ENCODE peak calls at places on chromosomes 1 and 21, in six cellular contexts. E is IMR-90, T is SJSA1, X is caudate nucleus, U is body of pancreas, Q is uterus. F is an unnamed sample.

GRCh38 chr1:223765036-223765718 is 52.8 kb downstream of the CAPN2 start:
- DNase-seq in X (peak), U (no peak), Q (no peak), E (peak), T (no peak), F (no peak)

GRCh38 chr21:25215698-25216384 is 391.4 kb downstream of the MRPL39 start:
- DNase-seq in T (no peak), U (no peak), E (no peak), X (no peak), Q (no peak), F (no peak)

GRCh38 chr1:216640100-216640499 is 83.1 kb downstream of the ESRRG start:
- DNase-seq in E (no peak), T (no peak), X (peak), Q (no peak), U (no peak), F (no peak)

GRCh38 chr1:108533351-108534083 is 26.4 kb upstream of the EEIG2 start:
- DNase-seq in U (peak), T (no peak), E (no peak), Q (no peak), X (no peak), F (no peak)

GRCh38 chr1:205284420-205285144 is 37.0 kb downstream of the NUAK2 start:
- DNase-seq in E (peak), U (peak), T (peak), X (peak), Q (peak), F (peak)

GRCh38 chr1:11462224-11462923 is 16.6 kb upstream of the DISP3 start:
- DNase-seq in U (no peak), E (no peak), T (no peak), Q (no peak), X (no peak), F (no peak)

GRCh38 chr1:239997515-239998311 is 94.0 kb upstream of the FMN2 start:
- DNase-seq in X (no peak), E (no peak), T (no peak), U (peak), Q (no peak), F (no peak)

GRCh38 chr1:99682291-99682751 is 36.4 kb downstream of the PALMD start:
- DNase-seq in X (no peak), E (peak), U (no peak), T (peak), Q (no peak), F (no peak)

GRCh38 chr1:204574856-204575145 is 58.6 kb downstream of the MDM4 start:
- DNase-seq in E (peak), X (no peak), Q (no peak), U (no peak), T (no peak), F (no peak)

GRCh38 chr21:31279214-31279613 is 64.8 kb downstream of the TIAM1 start:
- DNase-seq in X (no peak), T (no peak), E (no peak), Q (no peak), U (no peak), F (no peak)

GRCh38 chr21:41453761-41454160 is 27.7 kb downstream of the MX1 start:
- DNase-seq in X (no peak), T (no peak), E (no peak), U (no peak), Q (no peak), F (no peak)

GRCh38 chr1:162020145-162020544 is 3.5 kb downstream of the OLFML2B start:
- DNase-seq in E (no peak), U (no peak), X (no peak), Q (no peak), T (no peak), F (no peak)

GRCh38 chr21:21921410-21922232 is 923.4 kb downstream of the NCAM2 start:
- DNase-seq in U (no peak), Q (no peak), T (no peak), E (peak), X (peak), F (no peak)

GRCh38 chr1:8120693-8121260 is 94.7 kb upstream of the ERRFI1 start:
- DNase-seq in E (peak), U (peak), Q (no peak), X (no peak), T (peak), F (no peak)

GRCh38 chr1:176559474-176560390 is 96.8 kb downstream of the PAPPA2 start:
- DNase-seq in T (peak), Q (peak), E (peak), X (peak), U (peak), F (no peak)

GRCh38 chr1:15966956-15967344 is 9.0 kb downstream of the ZBTB17 start:
- DNase-seq in E (no peak), X (no peak), U (no peak), Q (no peak), T (no peak), F (no peak)

GRCh38 chr1:56056438-56057312 is 522.7 kb downstream of the PLPP3 start:
- DNase-seq in E (peak), U (no peak), T (no peak), X (no peak), Q (no peak), F (no peak)

GRCh38 chr1:193069748-193070394 is 10.5 kb downstream of the RO60 start:
- DNase-seq in U (no peak), T (peak), X (no peak), E (no peak), Q (no peak), F (no peak)

GRCh38 chr1:69121708-69122107 is 446.0 kb upstream of the LRRC7 start:
- DNase-seq in U (no peak), T (peak), E (no peak), X (no peak), Q (no peak), F (no peak)

GRCh38 chr1:175823401-175823800 is 80.0 kb upstream of the TNR start:
- DNase-seq in Q (no peak), T (no peak), X (no peak), U (no peak), E (no peak), F (no peak)

GRCh38 chr1:200273305-200273704 is 136.5 kb downstream of the ZNF281 start:
- DNase-seq in X (no peak), Q (no peak), T (no peak), U (no peak), E (no peak), F (no peak)

GRCh38 chr1:67838180-67838912 is 5.1 kb upstream of the GNG12 start:
- DNase-seq in U (peak), Q (no peak), X (no peak), E (no peak), T (no peak), F (no peak)

GRCh38 chr21:41926068-41926806 is 27.6 kb downstream of the C2CD2 start:
- DNase-seq in T (peak), Q (no peak), U (peak), E (peak), X (no peak), F (peak)

GRCh38 chr1:206596319-206596666 is 16.0 kb downstream of the EIF2D start:
- DNase-seq in T (no peak), E (no peak), U (no peak), X (no peak), Q (no peak), F (no peak)

GRCh38 chr1:52357397-52357796 is 8.6 kb downstream of the CC2D1B start:
- DNase-seq in X (no peak), E (no peak), T (no peak), U (no peak), Q (no peak), F (no peak)

GRCh38 chr1:209652873-209653401 is 712 bp upstream of the LAMB3 start:
- DNase-seq in Q (no peak), T (peak), U (peak), X (peak), E (peak), F (peak)

GRCh38 chr1:160149706-160150105 is 1.7 kb upstream of the ATP1A4 start:
- DNase-seq in U (no peak), E (peak), Q (no peak), X (no peak), T (no peak), F (no peak)

GRCh38 chr1:172609528-172609927 is 49.4 kb upstream of the FASLG start:
- DNase-seq in U (no peak), T (no peak), X (no peak), Q (no peak), E (no peak), F (no peak)

GRCh38 chr1:35531368-35531767 is 25.8 kb downstream of the KIAA0319L start:
- DNase-seq in T (no peak), Q (no peak), E (no peak), U (no peak), X (no peak), F (no peak)

GRCh38 chr1:46133181-46133658 is 791 bp upstream of the PIK3R3 start:
- DNase-seq in E (no peak), U (no peak), Q (no peak), X (no peak), T (no peak), F (peak)

GRCh38 chr1:192675716-192676115 is 39.8 kb downstream of the RGS13 start:
- DNase-seq in U (no peak), Q (no peak), E (no peak), T (no peak), X (no peak), F (no peak)

GRCh38 chr1:32920833-32921232 is 19.6 kb upstream of the TMEM54 start:
- DNase-seq in Q (no peak), E (no peak), T (no peak), U (no peak), X (no peak), F (no peak)

GRCh38 chr1:161098161-161099068 is at the start of gene KLHDC9:
- DNase-seq in X (peak), T (no peak), E (peak), U (peak), Q (peak), F (peak)

GRCh38 chr1:77031101-77031662 is 163.9 kb downstream of the ST6GALNAC5 start:
- DNase-seq in X (no peak), Q (no peak), E (peak), T (peak), U (no peak), F (no peak)

GRCh38 chr1:57329001-57329400 is 94.9 kb downstream of the DAB1 start:
- DNase-seq in U (no peak), E (no peak), T (no peak), Q (no peak), X (no peak), F (no peak)
- H3K27ac ChIP-seq in U (no peak), E (no peak), T (no peak), Q (no peak), X (no peak), F (no peak)

DNA sequence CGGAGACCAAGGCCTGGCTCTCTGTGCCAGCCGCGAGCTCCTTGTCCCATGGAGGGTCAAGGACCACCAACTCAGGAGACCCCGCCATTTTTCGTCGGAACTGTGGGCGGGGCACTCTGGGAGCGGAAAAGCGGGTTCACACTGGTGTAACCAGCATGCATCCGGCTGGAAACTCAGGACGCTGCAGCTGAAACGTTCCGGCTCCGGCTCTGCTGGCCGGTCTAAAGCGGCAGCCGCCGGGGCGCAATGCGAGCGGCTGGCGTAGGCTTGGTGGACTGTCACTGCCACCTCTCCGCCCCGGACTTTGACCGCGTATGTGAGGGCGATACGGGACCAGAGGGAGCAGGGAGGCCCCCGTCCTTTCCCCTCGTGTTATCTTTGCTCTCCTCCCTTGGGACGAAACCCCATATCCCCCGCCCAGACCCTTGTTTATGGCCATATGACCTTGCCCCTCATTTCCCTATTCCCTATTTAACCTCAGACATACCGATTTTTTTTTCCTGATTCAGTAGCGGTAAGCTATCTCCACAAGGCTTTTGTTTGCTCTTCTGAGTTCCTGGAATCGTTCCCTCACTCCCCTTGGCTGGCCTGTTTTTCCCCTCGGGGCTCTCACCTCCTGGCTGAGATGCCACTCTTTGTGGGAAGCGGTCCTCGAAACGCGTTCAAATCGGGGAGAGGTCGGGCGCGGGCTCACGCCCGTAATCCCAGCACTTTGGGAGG is at the start of the genes NSL1 and TATDN3:
- DNase-seq in X (peak), T (peak), E (peak), U (peak), Q (peak), F (peak)
- H3K27ac ChIP-seq in X (peak), T (peak), E (peak), U (peak), Q (peak), F (peak)

DNA sequence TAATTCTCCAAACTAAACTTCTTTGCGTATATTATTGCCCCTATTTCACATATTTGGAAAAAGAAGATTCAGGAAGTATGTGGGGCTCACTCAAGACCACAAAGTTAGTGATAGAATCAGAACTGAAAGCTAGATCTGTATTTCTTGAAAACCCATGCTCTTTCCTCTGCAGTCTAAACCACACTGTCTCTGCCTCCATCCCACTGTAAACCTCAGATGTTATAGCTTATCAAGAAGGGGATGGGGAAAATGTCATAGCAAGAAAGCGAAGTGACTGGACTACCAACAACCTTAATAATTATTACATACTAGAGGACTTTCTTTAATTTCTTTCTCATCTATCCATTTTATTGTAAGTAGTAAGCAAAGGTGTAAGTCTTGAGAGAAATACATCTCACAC is 257.7 kb upstream of the SGIP1 start:
- DNase-seq in E (no peak), X (no peak), T (no peak), U (no peak), Q (no peak), F (no peak)
- H3K27ac ChIP-seq in E (no peak), X (peak), T (no peak), U (no peak), Q (no peak), F (peak)

GRCh38 chr21:17462276-17462981 is 50.4 kb upstream of the CXADR start:
- DNase-seq in Q (no peak), U (peak), T (no peak), E (peak), X (no peak), F (no peak)
- H3K27ac ChIP-seq in Q (peak), U (peak), T (no peak), E (no peak), X (no peak), F (no peak)

F was measured in left lung.